ENCODE peak calls at places on chromosomes 2 and 18, in six cellular contexts. S, A, K, O, P and F are unnamed samples.

GRCh38 chr2:239025081-239025801 is 177.4 kb downstream of the TWIST2 start:
- DNase-seq in S (peak), A (no peak), K (peak), O (no peak), P (peak), F (peak)

GRCh38 chr2:127201452-127201851 is 18.6 kb downstream of the CYP27C1 start:
- DNase-seq in S (no peak), A (no peak), K (no peak), O (no peak), P (no peak), F (no peak)

GRCh38 chr2:73859721-73860586 is 31.2 kb downstream of the STAMBP start:
- DNase-seq in S (peak), A (no peak), K (peak), O (no peak), P (peak), F (peak)

GRCh38 chr18:35639296-35639695 is 57.8 kb downstream of the GALNT1 start:
- DNase-seq in S (no peak), A (no peak), K (no peak), O (no peak), P (peak), F (no peak)

GRCh38 chr18:10270160-10270571 is 184.3 kb upstream of the APCDD1 start:
- DNase-seq in S (peak), A (no peak), K (peak), O (no peak), P (no peak), F (no peak)

GRCh38 chr2:137938204-137938603 is 26.1 kb upstream of the HNMT start:
- DNase-seq in S (peak), A (no peak), K (peak), O (no peak), P (no peak), F (no peak)

GRCh38 chr2:11169333-11169732 is 14.1 kb downstream of the SLC66A3 start:
- DNase-seq in S (no peak), A (no peak), K (peak), O (no peak), P (no peak), F (no peak)

GRCh38 chr2:101638156-101638809 is 59.2 kb upstream of the MAP4K4 start:
- DNase-seq in S (no peak), A (no peak), K (no peak), O (no peak), P (no peak), F (no peak)

GRCh38 chr2:212327171-212327809 is 211.3 kb downstream of the ERBB4 start:
- DNase-seq in S (no peak), A (no peak), K (no peak), O (no peak), P (no peak), F (peak)

GRCh38 chr2:189533274-189534035 is 47.1 kb downstream of the SLC40A1 start:
- DNase-seq in S (no peak), A (no peak), K (peak), O (no peak), P (no peak), F (no peak)

GRCh38 chr2:175553944-175554343 is 372.4 kb upstream of the ATP5MC3 start:
- DNase-seq in S (no peak), A (no peak), K (no peak), O (no peak), P (no peak), F (no peak)

GRCh38 chr2:121355488-121355887 is 70.5 kb upstream of the TFCP2L1 start:
- DNase-seq in S (no peak), A (no peak), K (no peak), O (no peak), P (peak), F (no peak)

GRCh38 chr18:77737412-77737811 is 487.8 kb downstream of the GALR1 start:
- DNase-seq in S (no peak), A (no peak), K (no peak), O (no peak), P (no peak), F (no peak)

GRCh38 chr2:16745466-16745865 is 79.8 kb upstream of the CYRIA start:
- DNase-seq in S (no peak), A (no peak), K (no peak), O (no peak), P (no peak), F (peak)

GRCh38 chr2:212392048-212392447 is 146.6 kb downstream of the ERBB4 start:
- DNase-seq in S (no peak), A (no peak), K (peak), O (no peak), P (peak), F (peak)

GRCh38 chr2:48205137-48205798 is 299.0 kb upstream of the FBXO11 start:
- DNase-seq in S (peak), A (peak), K (peak), O (no peak), P (no peak), F (no peak)

GRCh38 chr18:9474103-9474982 is 970 bp upstream of the RALBP1 start:
- DNase-seq in S (peak), A (no peak), K (peak), O (no peak), P (peak), F (peak)

GRCh38 chr2:134466141-134466540 is 212.3 kb downstream of the MGAT5 start:
- DNase-seq in S (peak), A (no peak), K (no peak), O (peak), P (peak), F (peak)

GRCh38 chr2:66507673-66508127 is 72.8 kb downstream of the MEIS1 start:
- DNase-seq in S (no peak), A (peak), K (no peak), O (peak), P (no peak), F (no peak)

GRCh38 chr2:241851325-241852115 is 7.2 kb downstream of the PDCD1 start:
- DNase-seq in S (no peak), A (no peak), K (no peak), O (no peak), P (no peak), F (no peak)

GRCh38 chr2:11389551-11390528 is 45.4 kb upstream of the ROCK2 start:
- DNase-seq in S (peak), A (no peak), K (peak), O (no peak), P (peak), F (peak)

GRCh38 chr2:16034151-16034974 is 94.0 kb downstream of the MYCN start:
- DNase-seq in S (no peak), A (peak), K (no peak), O (peak), P (no peak), F (peak)

GRCh38 chr2:51789908-51790307 is 758.0 kb upstream of the NRXN1 start:
- DNase-seq in S (no peak), A (no peak), K (no peak), O (no peak), P (peak), F (no peak)

GRCh38 chr2:73922681-73923080 is 4.0 kb upstream of the DGUOK start:
- DNase-seq in S (no peak), A (no peak), K (no peak), O (no peak), P (peak), F (no peak)

GRCh38 chr2:214069254-214069653 is 341.6 kb upstream of the VWC2L start:
- DNase-seq in S (peak), A (no peak), K (peak), O (no peak), P (peak), F (peak)

GRCh38 chr2:171181067-171182049 is 20.7 kb upstream of the TLK1 start:
- DNase-seq in S (no peak), A (no peak), K (no peak), O (no peak), P (no peak), F (no peak)